ENCODE peak calls at places on chromosomes 5 and 9, in seven cellular contexts. G, X, Q, H, F, Z and J are unnamed samples.

GRCh38 chr5:36878421-36879088 is 2.0 kb downstream of the NIPBL start:
- DNase-seq in G (no peak), X (no peak), Q (no peak), H (peak; percentile 40), F (peak; percentile 39), Z (no peak), J (no peak)

GRCh38 chr5:124342027-124342471 is 404.4 kb downstream of the ZNF608 start:
- DNase-seq in G (no peak), X (no peak), Q (no peak), H (no peak), F (no peak), Z (no peak), J (no peak)

GRCh38 chr9:113687680-113688371 is 188.3 kb upstream of the ZNF618 start:
- DNase-seq in G (peak; percentile 77), X (no peak), Q (no peak), H (no peak), F (peak; percentile 54), Z (no peak), J (no peak)

GRCh38 chr5:99088309-99088708 is 159.5 kb upstream of the CHD1 start:
- DNase-seq in G (no peak), X (no peak), Q (no peak), H (no peak), F (no peak), Z (no peak), J (no peak)

GRCh38 chr5:138932171-138932810 is 57.2 kb upstream of the LRRTM2 start:
- DNase-seq in G (no peak), X (no peak), Q (no peak), H (no peak), F (no peak), Z (no peak), J (no peak)

GRCh38 chr9:113409481-113409880 is 994 bp downstream of the POLE3 start:
- DNase-seq in G (no peak), X (no peak), Q (no peak), H (no peak), F (no peak), Z (no peak), J (no peak)

GRCh38 chr5:59335544-59335943 is 558.0 kb downstream of the PDE4D start:
- DNase-seq in G (no peak), X (no peak), Q (no peak), H (no peak), F (no peak), Z (no peak), J (no peak)

GRCh38 chr5:15254607-15255006 is 245.4 kb upstream of the FBXL7 start:
- DNase-seq in G (no peak), X (no peak), Q (no peak), H (no peak), F (peak; percentile 38), Z (no peak), J (no peak)

GRCh38 chr5:113663879-113664278 is 150.4 kb downstream of the YTHDC2 start:
- DNase-seq in G (no peak), X (peak; percentile 42), Q (peak; percentile 6), H (peak; percentile 17), F (peak; percentile 57), Z (peak; percentile 68), J (no peak)

GRCh38 chr5:119302916-119303897 is 52.6 kb upstream of the TNFAIP8 start:
- DNase-seq in G (no peak), X (peak; percentile 76), Q (peak; percentile 65), H (peak; percentile 60), F (peak; percentile 83), Z (no peak), J (no peak)

GRCh38 chr5:43386960-43387362 is 25.2 kb downstream of the CCL28 start:
- DNase-seq in G (no peak), X (no peak), Q (no peak), H (no peak), F (no peak), Z (no peak), J (no peak)

DNA sequence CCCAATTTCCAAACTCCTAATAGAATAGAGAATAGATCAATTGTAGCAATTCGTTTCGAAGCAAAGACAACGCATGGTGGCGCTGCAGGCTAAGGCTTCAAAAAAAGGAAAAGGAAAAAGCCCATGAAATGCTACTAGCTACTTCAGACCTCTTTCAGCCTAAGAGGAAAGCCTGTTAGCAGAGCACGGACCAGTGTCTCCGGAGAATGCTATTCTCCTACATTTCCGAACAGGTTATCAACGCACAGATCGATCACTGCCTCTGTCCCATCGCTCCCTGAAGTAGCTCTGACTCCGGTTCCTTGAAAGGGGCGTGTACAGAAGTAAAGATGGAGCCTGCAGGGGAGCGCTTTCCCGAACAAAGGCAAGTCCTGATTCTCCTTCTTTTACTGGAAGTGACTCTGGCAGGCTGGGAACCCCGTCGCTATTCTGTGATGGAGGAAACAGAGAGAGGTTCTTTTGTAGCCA is at the start of gene PCDHB15:
- DNase-seq in G (no peak), X (no peak), Q (no peak), H (peak; percentile 11), F (no peak), Z (no peak), J (no peak)
- H3K9me3 ChIP-seq in G (peaks cover 100% of the 10 kb centered on the region), X (peaks cover 27% of the 10 kb centered on the region), Q (peaks cover 50% of the 10 kb centered on the region), H (peaks cover 7% of the 10 kb centered on the region), F (peaks cover 41% of the 10 kb centered on the region), Z (peaks cover 3% of the 10 kb centered on the region), J (peaks cover 24% of the 10 kb centered on the region)

DNA sequence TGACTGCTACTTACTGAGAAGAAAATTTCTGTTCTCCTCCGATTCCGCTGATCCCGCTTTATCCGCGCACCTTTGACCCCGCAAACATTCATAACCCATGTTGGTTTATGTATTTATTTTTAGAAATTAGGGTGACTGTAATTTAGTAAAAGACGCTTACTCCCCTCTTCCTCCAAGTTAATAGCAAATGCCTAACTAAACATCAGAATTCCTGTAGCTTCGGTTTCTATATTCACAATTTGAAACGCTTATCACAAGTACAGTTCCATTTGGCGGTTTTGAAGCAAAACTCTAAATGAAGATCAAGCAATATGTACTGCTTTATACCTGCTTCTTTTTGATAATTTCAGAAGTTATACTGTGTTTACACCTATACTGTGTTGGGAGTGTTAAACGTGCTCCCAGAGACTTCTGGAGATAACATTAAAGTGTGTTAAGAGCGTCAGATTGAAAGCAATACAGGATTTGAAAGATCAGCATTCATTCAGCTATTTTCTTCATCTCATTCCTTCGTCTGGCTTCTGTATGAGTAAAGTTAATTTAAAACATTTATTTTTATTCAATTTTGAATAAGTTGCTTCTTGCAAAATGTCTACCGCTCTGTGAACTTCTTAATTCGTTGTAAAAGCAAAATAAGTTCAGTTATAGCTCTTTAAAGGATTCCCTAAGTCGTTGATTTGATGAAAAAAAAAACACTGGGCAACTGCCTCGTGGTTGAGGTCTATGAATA is 2.4 kb downstream of the PRDM6 start:
- DNase-seq in G (no peak), X (no peak), Q (no peak), H (no peak), F (no peak), Z (no peak), J (no peak)
- H3K9me3 ChIP-seq in G (no peaks in the 10 kb centered on the region), X (no peaks in the 10 kb centered on the region), Q (no peaks in the 10 kb centered on the region), H (no peaks in the 10 kb centered on the region), F (no peaks in the 10 kb centered on the region), Z (no peaks in the 10 kb centered on the region), J (no peaks in the 10 kb centered on the region)

DNA sequence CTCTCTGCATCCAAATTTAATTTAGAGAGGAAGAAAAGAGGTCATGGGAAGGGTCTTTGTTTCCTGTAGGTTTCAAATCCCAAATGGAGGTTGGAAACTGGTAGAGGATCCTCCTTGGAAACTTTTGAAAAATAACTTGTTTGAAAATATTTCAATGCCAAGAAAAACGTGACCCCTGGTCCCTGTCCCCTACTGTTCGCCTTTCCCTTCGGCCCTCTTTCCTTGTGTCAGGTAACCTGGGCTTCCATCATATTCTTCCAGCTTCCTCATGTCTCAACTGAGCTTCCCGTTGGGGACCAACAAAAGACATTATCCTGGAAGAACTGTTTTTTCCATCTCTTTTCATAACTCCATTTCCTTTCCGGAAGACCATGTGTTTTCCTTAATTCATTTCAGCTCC is 266.7 kb upstream of the ANKRD55 start:
- DNase-seq in G (no peak), X (no peak), Q (no peak), H (no peak), F (no peak), Z (no peak), J (no peak)
- H3K9me3 ChIP-seq in G (no peaks in the 10 kb centered on the region), X (peaks cover 5% of the 10 kb centered on the region), Q (no peaks in the 10 kb centered on the region), H (no peaks in the 10 kb centered on the region), F (no peaks in the 10 kb centered on the region), Z (no peaks in the 10 kb centered on the region), J (no peaks in the 10 kb centered on the region)

GRCh38 chr5:1042626-1043025 is 34.0 kb downstream of the NKD2 start:
- DNase-seq in G (no peak), X (no peak), Q (no peak), H (no peak), F (no peak), Z (no peak), J (no peak)

GRCh38 chr5:1043327-1043726 is 34.7 kb downstream of the NKD2 start:
- DNase-seq in G (no peak), X (no peak), Q (no peak), H (no peak), F (no peak), Z (no peak), J (no peak)

GRCh38 chr5:1041225-1042186 is 32.9 kb downstream of the NKD2 start:
- DNase-seq in G (no peak), X (no peak), Q (no peak), H (no peak), F (no peak), Z (no peak), J (no peak)

GRCh38 chr5:1045960-1046560 is 37.5 kb downstream of the NKD2 start:
- DNase-seq in G (peak; percentile 7), X (no peak), Q (no peak), H (no peak), F (no peak), Z (no peak), J (no peak)

GRCh38 chr5:1044117-1044516 is 35.5 kb downstream of the NKD2 start:
- DNase-seq in G (no peak), X (no peak), Q (no peak), H (no peak), F (no peak), Z (no peak), J (no peak)
- H3K9me3 ChIP-seq in G (no peaks in the 10 kb centered on the region), X (peaks cover 5% of the 10 kb centered on the region), Q (no peaks in the 10 kb centered on the region), H (no peaks in the 10 kb centered on the region), F (no peaks in the 10 kb centered on the region), Z (no peaks in the 10 kb centered on the region), J (peaks cover 5% of the 10 kb centered on the region)